ENCODE peak calls at places on chromosomes 5 and 9, in four cellular contexts. U is choroid plexus epithelial cell, S is foreskin fibroblast, E is fibroblast of pulmonary artery. P is an unnamed sample.

GRCh38 chr5:82408033-82408432 is 129.9 kb upstream of the RPS23 start:
- DNase-seq in U (no peak), S (no peak), E (no peak), P (no peak)

GRCh38 chr5:170945275-170945674 is 83.5 kb downstream of the RANBP17 start:
- DNase-seq in S (no peak), U (no peak), E (no peak), P (no peak)

GRCh38 chr5:41418220-41419031 is 92.0 kb downstream of the PLCXD3 start:
- DNase-seq in E (peak), S (peak), U (peak), P (peak)

GRCh38 chr9:77014597-77015263 is 4.7 kb upstream of the FOXB2 start:
- DNase-seq in U (no peak), E (no peak), S (no peak), P (no peak)

GRCh38 chr9:120348951-120349429 is 231.0 kb downstream of the CDK5RAP2 start:
- DNase-seq in E (peak), U (peak), S (peak), P (peak)

GRCh38 chr5:68248896-68249295 is 33.3 kb downstream of the PIK3R1 start:
- DNase-seq in E (no peak), S (no peak), U (no peak), P (no peak)

GRCh38 chr5:132253008-132253441 is 4.5 kb upstream of the PDLIM4 start:
- DNase-seq in S (no peak), U (no peak), E (no peak), P (no peak)

GRCh38 chr5:142012792-142013388 is at the start of gene GNPDA1:
- DNase-seq in S (peak), E (peak), U (peak), P (peak)

DNA sequence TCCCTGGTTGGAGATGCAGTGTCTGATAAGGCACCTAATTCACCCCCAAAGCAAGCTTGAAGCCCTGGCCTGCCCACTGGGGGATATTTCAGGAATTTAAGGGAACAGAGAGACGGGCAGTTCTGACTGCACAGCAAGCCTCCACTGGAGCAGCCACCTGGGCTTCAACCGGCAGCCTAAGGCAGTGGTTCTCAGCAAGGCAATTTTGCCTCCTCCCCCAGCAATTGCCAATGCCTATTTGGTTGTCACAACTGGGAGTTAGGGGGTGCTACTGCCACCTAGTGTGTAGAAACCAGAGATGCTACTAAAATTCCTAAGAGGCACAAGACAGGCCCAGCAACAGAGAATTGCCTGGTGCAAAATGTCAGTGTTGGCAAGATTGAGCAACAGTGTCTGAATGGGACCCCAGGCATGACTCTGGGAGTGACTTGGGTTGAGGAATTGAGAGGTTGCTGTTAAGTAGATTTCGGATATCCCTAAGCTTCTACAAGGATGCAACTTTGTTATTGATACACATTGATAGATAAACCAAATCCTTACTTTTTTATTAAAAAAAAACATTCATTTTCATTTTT is 58.7 kb upstream of the CTSL start:
- DNase-seq in S (no peak), U (no peak), E (peak), P (no peak)
- H3K4me3 ChIP-seq in S (no peak), U (no peak), E (no peak), P (no peak)

GRCh38 chr9:129611302-129611800 is 9.6 kb downstream of the C9orf50 start:
- DNase-seq in S (no peak), U (no peak), E (no peak), P (no peak)
- H3K4me3 ChIP-seq in S (peak), U (peak), E (no peak), P (peak)

DNA sequence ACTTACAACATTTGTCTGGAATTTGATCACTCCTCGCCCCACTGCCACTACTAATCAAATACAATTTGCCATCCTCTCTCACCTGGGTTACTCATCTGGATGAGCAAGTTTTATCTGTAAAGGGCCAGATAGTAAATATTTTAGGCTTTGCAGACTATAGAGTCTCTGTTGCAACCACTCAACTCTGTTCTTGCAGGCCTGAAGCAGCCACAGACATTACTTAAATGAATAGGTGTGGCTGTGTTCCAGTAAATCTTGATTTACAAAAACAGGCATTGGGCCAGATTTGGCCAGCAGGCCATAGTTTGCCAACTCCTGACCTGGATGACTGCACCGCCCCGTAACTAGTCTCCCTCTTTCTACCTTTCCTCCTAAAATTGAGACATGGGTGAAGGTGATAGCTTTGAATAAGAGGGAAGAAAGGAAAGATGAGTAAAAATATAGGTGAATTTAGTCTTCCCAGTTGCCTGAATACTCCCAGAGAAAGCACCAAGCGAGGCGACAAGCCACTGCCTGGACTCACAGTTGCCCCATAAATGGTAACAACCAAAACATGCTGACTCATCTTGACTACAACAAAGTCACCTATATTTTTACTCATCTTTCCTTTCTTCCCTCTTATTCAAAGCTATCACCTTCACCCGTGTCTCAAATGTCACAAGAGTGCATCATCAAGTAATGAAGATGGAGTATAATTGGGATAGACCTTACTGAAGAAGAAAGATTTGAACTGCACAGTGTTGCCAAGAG is 32.5 kb upstream of the SCAMP1 start:
- DNase-seq in U (no peak), S (no peak), E (peak), P (no peak)
- H3K4me3 ChIP-seq in U (no peak), S (no peak), E (no peak), P (no peak)

DNA sequence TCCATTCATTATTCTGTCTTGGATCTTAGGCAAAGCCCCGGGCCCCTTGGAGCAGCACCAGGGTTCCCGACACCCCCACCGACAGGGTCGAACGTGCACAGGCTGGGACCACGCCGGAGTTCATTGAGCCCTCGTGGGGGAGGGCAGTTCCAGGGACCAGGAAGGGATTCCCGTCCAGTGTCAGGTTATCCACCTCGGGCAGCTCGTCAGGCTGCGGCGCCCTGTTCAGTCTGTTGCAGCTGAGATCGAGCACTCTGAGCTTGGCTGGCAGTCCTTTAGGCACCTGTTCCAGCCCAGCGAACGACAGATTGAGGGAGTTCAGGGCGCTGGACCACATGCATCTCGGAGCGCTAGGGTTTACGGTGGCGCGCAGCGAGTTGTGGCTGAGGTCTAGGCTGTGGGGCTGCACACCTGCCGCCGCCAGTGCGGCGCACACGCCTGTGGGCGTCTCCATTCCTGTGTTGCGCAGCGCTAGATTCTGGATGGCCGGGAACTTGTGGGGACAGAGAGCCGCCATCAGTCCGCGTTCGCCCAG is 1.1 kb downstream of the CD14 start:
- DNase-seq in E (no peak), S (no peak), U (no peak), P (no peak)
- H3K4me3 ChIP-seq in E (peak), S (peak), U (peak), P (peak)

P was measured in AG10803.